ENCODE peak calls at places on chromosome 7, in ten cellular contexts. B is uterus, N is A549, R is tibial artery, I is Peyer's patch, H is hepatocyte, X is IMR-90, S is suprapubic skin, A is right atrium auricular region, G is body of pancreas. K is an unnamed sample.

GRCh38 chr7:112938895-112939588 is 147.6 kb downstream of the GPR85 start:
- DNase-seq in B (peak; percentile 24), N (peak; percentile 21), R (peak; percentile 20), I (no peak), H (peak; percentile 76), X (peak; percentile 20), S (no peak), A (no peak), G (peak; percentile 19), K (peak; percentile 43)

GRCh38 chr7:78326870-78327269 is 528.3 kb downstream of the PHTF2 start:
- DNase-seq in B (no peak), N (no peak), R (no peak), I (no peak), H (no peak), X (peak; percentile 15), S (no peak), A (no peak), G (no peak), K (no peak)

GRCh38 chr7:39734605-39735004 is 111.2 kb downstream of the RALA start:
- DNase-seq in B (no peak), N (no peak), R (no peak), I (no peak), H (no peak), X (no peak), S (no peak), A (no peak), G (no peak), K (no peak)

GRCh38 chr7:148485618-148486017 is 104.9 kb upstream of the C7orf33 start:
- DNase-seq in B (no peak), N (no peak), R (no peak), I (no peak), H (peak; percentile 18), X (no peak), S (no peak), A (no peak), G (no peak), K (no peak)

GRCh38 chr7:131995324-131995723 is 438.9 kb upstream of the PODXL start:
- DNase-seq in B (no peak), N (no peak), R (no peak), I (no peak), H (no peak), X (no peak), S (no peak), A (no peak), G (no peak), K (no peak)

GRCh38 chr7:90999989-91000979 is 263.9 kb upstream of the FZD1 start:
- DNase-seq in B (no peak), N (no peak), R (no peak), I (no peak), H (no peak), X (peak; percentile 47), S (no peak), A (no peak), G (no peak), K (no peak)

GRCh38 chr7:141053626-141054025 is 20.2 kb upstream of the TMEM178B start:
- DNase-seq in B (no peak), N (no peak), R (no peak), I (no peak), H (no peak), X (no peak), S (no peak), A (no peak), G (no peak), K (no peak)

GRCh38 chr7:42972703-42973500 is 40.7 kb downstream of the MRPL32 start:
- DNase-seq in B (peak; percentile 68), N (peak; percentile 48), R (peak; percentile 75), I (no peak), H (peak; percentile 74), X (peak; percentile 75), S (no peak), A (peak; percentile 68), G (peak; percentile 16), K (no peak)

GRCh38 chr7:74027683-74028320 is at the start of gene ELN:
- DNase-seq in B (peak; percentile 95), N (no peak), R (peak; percentile 94), I (no peak), H (peak; percentile 73), X (peak; percentile 43), S (peak; percentile 88), A (peak; percentile 94), G (peak; percentile 79), K (peak; percentile 74)

GRCh38 chr7:106488465-106488864 is 172.5 kb downstream of the CCDC71L start:
- DNase-seq in B (no peak), N (no peak), R (no peak), I (no peak), H (no peak), X (no peak), S (no peak), A (no peak), G (no peak), K (no peak)

GRCh38 chr7:139358541-139359365 is 941 bp upstream of the LUC7L2 start:
- DNase-seq in B (peak; percentile 32), N (peak; percentile 21), R (no peak), I (no peak), H (peak; percentile 17), X (peak; percentile 33), S (no peak), A (no peak), G (no peak), K (no peak)

GRCh38 chr7:152000191-152000590 is 25.3 kb upstream of the GALNT11 start:
- DNase-seq in B (no peak), N (no peak), R (no peak), I (no peak), H (no peak), X (no peak), S (no peak), A (no peak), G (no peak), K (no peak)

DNA sequence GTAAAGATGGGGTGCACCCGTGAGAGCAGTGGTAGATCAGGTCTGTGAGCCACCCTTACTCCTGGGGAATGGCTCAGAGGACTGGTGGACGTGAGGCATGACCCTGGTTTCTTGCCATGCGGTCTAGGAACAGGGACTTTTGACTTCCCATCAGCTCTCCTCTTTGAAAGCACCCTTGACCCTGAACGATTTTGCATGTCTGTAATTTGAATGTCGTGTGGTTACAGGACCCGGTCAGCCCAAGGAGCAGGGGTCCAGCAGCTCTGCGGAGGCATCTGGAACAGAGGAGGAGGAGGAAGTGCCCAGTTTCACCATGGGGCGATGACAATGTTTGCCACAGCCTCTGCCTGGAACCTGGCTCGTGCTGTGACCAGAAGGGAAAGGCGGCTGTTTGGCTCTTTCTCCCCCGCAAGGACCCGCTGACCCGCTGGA is 8.6 kb upstream of the ORAI2 start:
- DNase-seq in B (no peak), N (no peak), R (no peak), I (no peak), H (no peak), X (no peak), S (no peak), A (no peak), G (no peak), K (no peak)
- H3K4me3 ChIP-seq in B (no peak overlapping the region), N (no peak overlapping the region), R (no peak overlapping the region), I (no peak overlapping the region), H (no peak overlapping the region), X (no peak overlapping the region), S (no peak overlapping the region), A (no peak overlapping the region), G (no peak overlapping the region), K (no peak overlapping the region)

DNA sequence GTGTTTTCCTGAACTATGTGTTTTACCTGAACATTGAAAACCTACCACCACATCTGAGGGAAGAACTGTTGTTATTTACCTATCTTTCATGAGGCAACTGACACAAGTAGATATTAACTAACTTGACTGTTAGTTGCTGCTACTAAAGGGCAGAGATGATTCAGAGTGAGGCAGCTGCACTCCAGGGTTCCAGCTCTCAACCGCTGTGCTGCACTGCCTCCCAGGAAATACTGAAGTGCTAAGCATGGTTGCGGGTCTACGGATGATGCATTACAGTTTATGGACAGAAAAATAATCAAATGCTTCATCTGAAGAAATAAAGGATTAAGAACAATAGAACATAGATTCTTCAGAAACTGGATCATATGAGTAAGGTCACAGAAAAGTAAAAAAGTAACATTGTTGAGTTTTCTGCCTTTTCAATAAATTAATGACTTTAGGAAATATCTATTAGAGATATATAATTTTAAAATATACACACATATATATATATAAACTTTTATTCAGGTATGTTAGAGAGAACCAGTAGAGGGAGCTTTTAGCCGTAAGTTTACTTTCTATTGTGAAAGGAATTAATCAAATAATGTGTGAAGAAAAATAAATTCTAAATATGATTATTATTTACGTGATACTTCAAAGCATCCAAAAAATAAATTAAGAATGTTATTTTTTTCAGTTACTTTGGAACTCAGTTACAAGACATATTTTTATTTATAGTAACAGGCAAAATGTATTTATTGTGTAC is 620.0 kb downstream of the CNTNAP2 start:
- DNase-seq in B (no peak), N (no peak), R (no peak), I (no peak), H (peak; percentile 6), X (no peak), S (no peak), A (no peak), G (no peak), K (no peak)
- TF ChIP-seq CTCF in B (no peak), N (no peak), R (no peak), I (no peak), H (peak; percentile 47), X (no peak), S (no peak), A (no peak), G (peak; percentile 21), K (no peak)

GRCh38 chr7:154906736-154907355 is 96.1 kb downstream of the PAXIP1 start:
- DNase-seq in B (no peak), N (no peak), R (no peak), I (no peak), H (no peak), X (no peak), S (peak; percentile 68), A (no peak), G (no peak), K (no peak)
- H3K9me3 ChIP-seq in B (no peaks in the 10 kb centered on the region), N (peaks cover 9% of the 10 kb centered on the region), R (peaks cover 7% of the 10 kb centered on the region), I (no peaks in the 10 kb centered on the region), H (no peaks in the 10 kb centered on the region), X (peaks cover 16% of the 10 kb centered on the region), S (peaks cover 4% of the 10 kb centered on the region), A (no peaks in the 10 kb centered on the region), G (no peaks in the 10 kb centered on the region), K (no peaks in the 10 kb centered on the region)

DNA sequence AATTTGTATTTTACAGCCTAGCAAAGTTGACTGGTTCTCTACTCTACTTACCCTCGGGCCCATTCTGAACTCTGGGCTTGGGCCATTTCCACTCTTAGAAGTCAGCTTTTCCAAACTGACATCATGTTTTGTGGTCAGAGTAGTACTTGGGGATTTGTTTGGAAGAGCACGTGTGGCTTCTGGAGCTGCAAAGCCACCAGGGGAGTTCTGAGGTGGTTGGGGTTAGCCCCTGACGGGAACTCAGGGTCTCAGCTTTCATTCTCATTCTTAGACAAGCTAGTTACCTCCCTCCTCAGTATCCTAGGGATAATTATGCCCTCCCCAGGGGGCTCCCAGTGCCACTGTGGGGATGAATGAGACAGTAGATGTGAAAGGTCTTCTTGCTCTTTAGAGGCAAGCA is 647.7 kb upstream of the GALNT17 start:
- DNase-seq in B (no peak), N (no peak), R (no peak), I (no peak), H (no peak), X (no peak), S (no peak), A (no peak), G (no peak), K (no peak)
- H3K4me3 ChIP-seq in B (no peak overlapping the region), N (no peak overlapping the region), R (no peak overlapping the region), I (no peak overlapping the region), H (no peak overlapping the region), X (no peak overlapping the region), S (no peak overlapping the region), A (no peak overlapping the region), G (no peak overlapping the region), K (no peak overlapping the region)

K was measured in left lung.